ENCODE peak calls at places on chromosomes 1 and 21, in six cellular contexts. K, U, G, Q, O and J are unnamed samples.

GRCh38 chr21:45970674-45971486 is 10.7 kb upstream of the COL6A1 start:
- DNase-seq in K (no peak), U (no peak), G (peak), Q (no peak), O (peak), J (peak)

GRCh38 chr1:169892819-169893644 is 664 bp downstream of the SCYL3 start:
- DNase-seq in K (no peak), U (no peak), G (no peak), Q (peak), O (peak), J (peak)

GRCh38 chr21:35720065-35720810 is 340.1 kb downstream of the SETD4 start:
- DNase-seq in K (no peak), U (no peak), G (no peak), Q (no peak), O (no peak), J (no peak)

GRCh38 chr1:6059866-6060265 is 14.2 kb downstream of the KCNAB2 start:
- DNase-seq in K (no peak), U (no peak), G (no peak), Q (no peak), O (no peak), J (peak)

GRCh38 chr21:15010645-15011044 is 54.2 kb downstream of the NRIP1 start:
- DNase-seq in K (no peak), U (no peak), G (no peak), Q (no peak), O (peak), J (no peak)

GRCh38 chr1:26285366-26286063 is 5.6 kb downstream of the SH3BGRL3 start:
- DNase-seq in K (no peak), U (no peak), G (peak), Q (no peak), O (no peak), J (peak)

GRCh38 chr21:44405091-44405947 is 50.0 kb upstream of the LRRC3 start:
- DNase-seq in K (no peak), U (peak), G (no peak), Q (no peak), O (no peak), J (no peak)

GRCh38 chr1:25617626-25618432 is 1.2 kb downstream of the MAN1C1 start:
- DNase-seq in K (no peak), U (no peak), G (peak), Q (peak), O (no peak), J (no peak)

GRCh38 chr21:16794944-16795343 is 717.9 kb upstream of the CXADR start:
- DNase-seq in K (peak), U (peak), G (no peak), Q (no peak), O (peak), J (peak)

GRCh38 chr1:199010933-199011332 is 372.1 kb downstream of the PTPRC start:
- DNase-seq in K (no peak), U (no peak), G (no peak), Q (no peak), O (no peak), J (no peak)

GRCh38 chr1:202144510-202145324 is at the start of gene ARL8A:
- DNase-seq in K (no peak), U (peak), G (peak), Q (peak), O (peak), J (peak)

GRCh38 chr1:67171978-67172377 is 5.7 kb downstream of the IL23R start:
- DNase-seq in K (no peak), U (no peak), G (no peak), Q (no peak), O (no peak), J (no peak)

GRCh38 chr1:25477448-25478034 is 46.8 kb downstream of the MACO1 start:
- DNase-seq in K (no peak), U (no peak), G (no peak), Q (no peak), O (no peak), J (no peak)

GRCh38 chr1:178461104-178461503 is 35.7 kb downstream of the CLEC20A start:
- DNase-seq in K (no peak), U (no peak), G (no peak), Q (no peak), O (no peak), J (no peak)

GRCh38 chr1:31672988-31673387 is 28.3 kb upstream of the PEF1 start:
- DNase-seq in K (no peak), U (no peak), G (no peak), Q (no peak), O (no peak), J (no peak)

GRCh38 chr1:31675761-31676160 is 28.1 kb downstream of the COL16A1 start:
- DNase-seq in K (no peak), U (no peak), G (no peak), Q (no peak), O (no peak), J (no peak)

GRCh38 chr1:31674626-31675025 is 29.2 kb downstream of the COL16A1 start:
- DNase-seq in K (no peak), U (no peak), G (no peak), Q (no peak), O (no peak), J (no peak)

GRCh38 chr1:31677401-31677800 is 26.4 kb downstream of the COL16A1 start:
- DNase-seq in K (no peak), U (no peak), G (no peak), Q (no peak), O (no peak), J (no peak)

DNA sequence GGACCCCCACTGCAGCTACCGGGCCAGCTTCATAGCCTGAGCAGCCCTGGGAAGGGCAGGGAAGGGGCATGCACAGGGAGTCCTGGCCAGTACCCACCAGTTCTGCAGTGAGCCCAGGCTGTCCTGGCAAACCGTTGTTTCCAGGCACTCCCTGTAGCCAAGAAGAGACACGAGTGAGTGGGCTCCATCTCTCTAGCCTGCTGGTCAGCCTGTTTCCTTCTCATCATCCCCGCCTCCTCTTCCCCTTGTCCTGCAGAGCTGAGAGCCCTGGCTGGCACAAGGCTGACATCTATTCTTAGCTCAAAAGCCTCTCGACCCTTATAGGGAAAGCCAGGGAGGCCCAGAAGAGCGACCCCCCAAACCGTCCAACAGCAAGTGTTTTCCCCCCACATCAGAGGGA is 28.7 kb downstream of the COL16A1 start:
- DNase-seq in K (no peak), U (no peak), G (no peak), Q (no peak), O (no peak), J (no peak)
- TF ChIP-seq CTCF in K (no peak), U (no peak), G (no peak), Q (no peak), O (no peak), J (no peak)

GRCh38 chr1:39509360-39510009 is 18.0 kb downstream of the BMP8A start:
- DNase-seq in K (peak), U (no peak), G (peak), Q (no peak), O (peak), J (no peak)

GRCh38 chr1:39508266-39508665 is 16.8 kb downstream of the BMP8A start:
- DNase-seq in K (no peak), U (no peak), G (no peak), Q (no peak), O (no peak), J (no peak)

GRCh38 chr1:39508857-39509305 is 17.4 kb downstream of the BMP8A start:
- DNase-seq in K (peak), U (no peak), G (no peak), Q (no peak), O (peak), J (peak)

GRCh38 chr1:39505289-39505688 is 13.9 kb downstream of the BMP8A start:
- DNase-seq in K (no peak), U (no peak), G (no peak), Q (no peak), O (no peak), J (no peak)

DNA sequence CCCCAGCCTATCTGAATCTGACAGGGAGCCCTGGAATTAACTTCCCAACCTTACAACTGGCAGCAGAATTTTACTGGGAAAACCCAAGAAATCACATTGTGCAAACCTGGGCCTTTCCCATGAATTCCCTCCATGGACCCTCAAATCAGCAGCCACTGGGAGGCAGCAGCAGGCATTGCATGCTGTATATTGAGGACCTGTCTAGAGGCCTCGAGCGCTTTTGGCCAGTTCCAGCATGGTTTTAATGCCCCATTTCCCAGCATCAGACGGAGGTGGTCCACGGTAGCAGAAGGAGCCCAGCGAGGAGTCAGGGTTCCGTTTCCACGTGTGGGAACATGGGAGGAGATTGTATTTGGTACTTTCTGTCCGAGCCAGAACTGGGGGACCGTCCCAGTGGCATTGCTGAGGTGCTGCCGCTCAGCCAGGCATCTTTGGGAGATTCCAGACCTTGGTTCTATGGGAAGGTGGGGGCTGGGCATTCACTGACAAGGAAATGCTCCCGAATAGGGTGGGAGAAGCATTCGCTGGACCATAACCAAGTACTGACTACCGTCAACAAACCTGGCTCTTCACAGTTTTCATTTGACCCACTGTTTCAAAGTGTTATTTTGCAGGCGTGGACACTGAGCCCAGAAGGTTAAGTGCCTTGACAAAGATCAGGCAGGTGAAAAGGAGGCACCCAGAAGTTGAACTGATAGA is 15.9 kb downstream of the BMP8A start:
- DNase-seq in K (no peak), U (no peak), G (no peak), Q (no peak), O (peak), J (no peak)
- TF ChIP-seq CTCF in K (peak), U (peak), G (no peak), Q (no peak), O (peak), J (no peak)

DNA sequence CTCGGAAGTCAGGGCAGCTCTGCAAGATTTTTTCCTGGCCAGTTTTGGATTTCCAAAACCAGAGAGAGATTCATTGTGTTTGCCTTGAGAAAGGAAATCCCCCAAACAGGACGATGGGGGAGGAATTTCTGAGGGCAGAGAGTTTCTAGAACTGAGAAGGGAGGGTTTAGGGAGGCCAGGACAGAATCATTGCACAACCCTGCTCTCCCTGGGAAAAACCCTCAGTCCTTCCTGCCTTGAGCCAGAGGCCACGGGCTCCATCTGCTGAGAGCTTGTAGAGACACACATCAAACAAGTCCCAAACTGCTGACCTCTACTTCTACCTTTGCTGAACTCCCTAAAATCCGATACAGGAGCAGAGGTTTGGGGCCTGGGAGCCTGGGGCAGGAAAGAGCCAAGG is 99.7 kb downstream of the NMNAT2 start:
- DNase-seq in K (peak), U (peak), G (no peak), Q (peak), O (peak), J (peak)
- TF ChIP-seq CTCF in K (peak), U (peak), G (no peak), Q (peak), O (peak), J (peak)

DNA sequence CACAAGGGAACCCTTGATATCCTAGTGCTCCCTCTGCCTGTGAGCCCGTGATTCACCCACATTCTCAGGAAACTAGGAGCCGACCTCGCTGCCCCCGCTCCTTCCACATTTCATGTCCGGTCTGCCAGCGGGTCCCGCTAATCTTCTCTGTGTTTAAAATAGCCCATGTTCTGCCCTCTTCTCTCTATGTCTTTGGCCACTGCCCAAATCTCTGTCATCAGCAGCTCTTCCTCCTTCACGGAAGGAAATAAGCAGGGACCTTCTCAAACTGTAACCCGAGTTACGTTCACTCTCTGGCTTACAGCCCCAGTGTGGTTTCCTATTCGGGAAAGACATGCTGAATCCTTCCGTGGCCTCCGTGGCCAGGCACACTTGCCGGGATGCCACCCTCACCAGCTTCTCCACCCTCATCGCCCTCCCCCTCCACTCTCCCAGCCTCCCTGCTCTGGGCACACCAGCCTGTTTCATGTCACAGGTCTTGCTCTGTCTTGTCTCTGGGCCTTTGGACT is 21.1 kb upstream of the UBXN10 start:
- DNase-seq in K (no peak), U (peak), G (no peak), Q (no peak), O (peak), J (no peak)
- TF ChIP-seq CTCF in K (no peak), U (peak), G (no peak), Q (no peak), O (peak), J (no peak)

DNA sequence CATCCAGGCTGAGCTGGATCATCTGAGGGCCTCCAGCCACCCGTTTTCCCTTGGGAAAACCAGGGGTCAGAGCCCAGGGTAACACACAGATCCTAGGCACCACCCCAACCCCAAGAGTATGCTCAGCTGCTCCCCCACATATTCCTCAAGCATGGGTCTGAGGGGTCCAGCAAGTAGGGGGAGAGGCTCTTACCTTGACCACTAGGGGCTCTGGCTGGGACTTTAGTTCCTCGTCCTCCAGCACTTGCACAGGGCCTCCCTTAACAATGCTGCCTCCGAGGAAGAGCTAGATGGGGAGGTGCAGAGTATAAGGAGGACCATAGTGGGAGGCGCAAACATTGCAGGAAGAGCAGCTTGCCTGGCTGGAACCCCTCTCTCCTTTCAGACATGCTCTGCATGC is 7.5 kb downstream of the SELENBP1 start:
- DNase-seq in K (no peak), U (no peak), G (no peak), Q (no peak), O (no peak), J (no peak)
- TF ChIP-seq CTCF in K (no peak), U (no peak), G (no peak), Q (no peak), O (no peak), J (no peak)

GRCh38 chr1:41780916-41781315 is 137.8 kb downstream of the HIVEP3 start:
- DNase-seq in K (no peak), U (no peak), G (no peak), Q (no peak), O (no peak), J (no peak)

GRCh38 chr1:41775961-41776585 is 142.6 kb downstream of the HIVEP3 start:
- DNase-seq in K (no peak), U (no peak), G (no peak), Q (no peak), O (no peak), J (no peak)

GRCh38 chr1:41780322-41780721 is 138.4 kb downstream of the HIVEP3 start:
- DNase-seq in K (no peak), U (no peak), G (no peak), Q (no peak), O (no peak), J (no peak)

GRCh38 chr1:41776896-41777431 is 141.8 kb downstream of the HIVEP3 start:
- DNase-seq in K (no peak), U (no peak), G (no peak), Q (peak), O (no peak), J (peak)

DNA sequence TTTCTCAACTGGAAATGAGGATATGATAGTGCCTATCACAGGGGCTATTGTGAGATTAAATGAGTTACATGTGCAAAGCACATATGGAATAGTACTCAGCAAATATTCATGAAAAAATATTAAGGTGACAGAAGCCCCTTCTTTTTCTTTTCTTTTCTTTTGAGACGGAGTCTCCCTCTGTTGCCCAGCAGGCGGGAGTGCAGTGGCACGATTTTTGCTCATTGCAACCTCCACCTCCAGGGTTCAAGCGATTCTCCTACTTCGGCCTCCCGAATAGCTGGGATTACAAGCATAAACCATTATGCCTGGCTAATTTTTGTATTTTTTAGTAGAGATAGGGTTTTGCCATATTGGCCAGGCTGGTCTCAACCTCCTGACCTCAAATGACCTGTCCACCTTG is 139.4 kb downstream of the HIVEP3 start:
- DNase-seq in K (no peak), U (no peak), G (no peak), Q (no peak), O (no peak), J (no peak)
- TF ChIP-seq CTCF in K (peak), U (no peak), G (no peak), Q (no peak), O (peak), J (no peak)

GRCh38 chr1:246297314-246298273 is 209.5 kb downstream of the SMYD3 start:
- DNase-seq in K (peak), U (no peak), G (no peak), Q (no peak), O (no peak), J (peak)
- TF ChIP-seq CTCF in K (no peak), U (no peak), G (no peak), Q (no peak), O (no peak), J (peak)

GRCh38 chr1:103953386-103953785 is 203.7 kb downstream of the AMY1C start:
- DNase-seq in K (no peak), U (no peak), G (no peak), Q (no peak), O (no peak), J (no peak)

GRCh38 chr1:103960710-103961109 is 211.0 kb downstream of the AMY1C start:
- DNase-seq in K (no peak), U (no peak), G (no peak), Q (no peak), O (no peak), J (no peak)

GRCh38 chr1:103960045-103960444 is 210.3 kb downstream of the AMY1C start:
- DNase-seq in K (no peak), U (no peak), G (no peak), Q (no peak), O (no peak), J (no peak)

GRCh38 chr1:103959565-103959964 is 209.9 kb downstream of the AMY1C start:
- DNase-seq in K (no peak), U (no peak), G (no peak), Q (no peak), O (no peak), J (no peak)

GRCh38 chr1:103958699-103959098 is 209.0 kb downstream of the AMY1C start:
- DNase-seq in K (no peak), U (no peak), G (no peak), Q (no peak), O (no peak), J (no peak)
- TF ChIP-seq CTCF in K (no peak), U (no peak), G (no peak), Q (no peak), O (no peak), J (no peak)